ENCODE peak calls at places on chromosomes 4 and X, in seven cellular contexts. S is H1, L is H9, W is K562, O is neural progenitor cell, Q is mesenchymal stem cell, T is IMR-90. M is an unnamed sample.

GRCh38 chrX:154097003-154097596 is 417 bp downstream of the MECP2 start:
- DNase-seq in L (peak; percentile 49), O (peak; percentile 91), Q (peak; percentile 77), S (peak; percentile 67), T (peak; percentile 51), W (peak; percentile 94), M (peak; percentile 85)

GRCh38 chr4:40264497-40264896 is 67.7 kb downstream of the RHOH start:
- DNase-seq in Q (peak; percentile 79), W (no peak), O (no peak), S (no peak), T (peak; percentile 69), L (no peak), M (no peak)

GRCh38 chr4:152957437-152958185 is 21.5 kb downstream of the FHDC1 start:
- DNase-seq in Q (peak; percentile 44), S (no peak), L (no peak), O (no peak), W (peak; percentile 47), T (no peak), M (no peak)

GRCh38 chr4:107742196-107742595 is 22.2 kb upstream of the PAPSS1 start:
- DNase-seq in T (no peak), O (no peak), Q (no peak), L (no peak), W (no peak), S (no peak), M (no peak)

GRCh38 chr4:8010618-8011017 is 71.0 kb upstream of the AFAP1 start:
- DNase-seq in S (no peak), T (peak; percentile 57), L (no peak), O (peak; percentile 71), W (no peak), Q (peak; percentile 74), M (no peak)

GRCh38 chrX:155766321-155766720 is 114.8 kb upstream of the VAMP7 start:
- DNase-seq in T (no peak), W (no peak), Q (peak; percentile 0), O (no peak), S (no peak), L (no peak), M (no peak)

GRCh38 chr4:121485190-121485804 is 104.5 kb upstream of the QRFPR start:
- DNase-seq in L (no peak), W (no peak), S (no peak), O (no peak), Q (no peak), T (no peak), M (no peak)

GRCh38 chr4:97987019-97987648 is 156.1 kb downstream of the STPG2 start:
- DNase-seq in T (no peak), Q (peak; percentile 18), O (peak; percentile 8), L (no peak), W (no peak), S (no peak), M (peak; percentile 71)

GRCh38 chr4:14581741-14582140 is 420.5 kb upstream of the CPEB2 start:
- DNase-seq in W (no peak), T (no peak), L (no peak), S (no peak), Q (no peak), O (peak; percentile 76), M (no peak)

GRCh38 chr4:93776386-93777080 is 52.0 kb upstream of the ATOH1 start:
- DNase-seq in O (no peak), Q (no peak), L (no peak), S (no peak), T (peak; percentile 23), W (no peak), M (no peak)

GRCh38 chr4:1294891-1295290 is 5.2 kb downstream of the MAEA start:
- DNase-seq in Q (no peak), S (no peak), O (no peak), T (no peak), W (no peak), L (no peak), M (no peak)

GRCh38 chr4:140091305-140091704 is 62.7 kb downstream of the MAML3 start:
- DNase-seq in T (no peak), Q (peak; percentile 65), O (no peak), L (no peak), W (no peak), S (no peak), M (no peak)

GRCh38 chr4:74933562-74934015 is 673 bp downstream of the PARM1 start:
- DNase-seq in T (no peak), Q (peak; percentile 47), S (no peak), L (peak; percentile 43), O (peak; percentile 27), W (no peak), M (peak; percentile 71)

GRCh38 chr4:40613456-40613855 is 16.2 kb downstream of the RBM47 start:
- DNase-seq in W (no peak), S (no peak), L (no peak), T (peak; percentile 79), Q (peak; percentile 54), O (no peak), M (no peak)

GRCh38 chr4:87240341-87240740 is 19.9 kb upstream of the KLHL8 start:
- DNase-seq in L (no peak), Q (peak; percentile 55), S (no peak), O (no peak), W (no peak), T (no peak), M (no peak)

GRCh38 chr4:41204400-41204978 is 9.9 kb downstream of the APBB2 start:
- DNase-seq in W (no peak), L (no peak), T (peak; percentile 83), O (no peak), Q (peak; percentile 77), S (no peak), M (no peak)

GRCh38 chr4:2712261-2712842 is 43.8 kb downstream of the TNIP2 start:
- DNase-seq in T (no peak), O (peak; percentile 33), L (peak; percentile 64), W (no peak), Q (peak; percentile 20), S (no peak), M (no peak)

GRCh38 chrX:74492720-74493201 is 71.5 kb downstream of the SLC16A2 start:
- DNase-seq in T (no peak), Q (no peak), O (peak; percentile 65), L (peak; percentile 64), S (peak; percentile 66), W (no peak), M (peak; percentile 61)

GRCh38 chrX:150643271-150643670 is 49.9 kb upstream of the MTMR1 start:
- DNase-seq in O (no peak), T (peak; percentile 33), W (no peak), S (no peak), Q (peak; percentile 3), L (no peak), M (no peak)

GRCh38 chr4:158996669-158997074 is 106.2 kb upstream of the RAPGEF2 start:
- DNase-seq in T (peak; percentile 97), L (no peak), O (no peak), S (no peak), Q (peak; percentile 91), W (no peak), M (no peak)

GRCh38 chr4:75745192-75745591 is 20.8 kb downstream of the USO1 start:
- DNase-seq in L (no peak), O (no peak), T (peak; percentile 85), S (no peak), W (peak; percentile 15), Q (peak; percentile 79), M (no peak)

GRCh38 chr4:113012776-113013175 is 36.7 kb upstream of the ANK2 start:
- DNase-seq in L (no peak), T (no peak), O (no peak), Q (peak; percentile 61), S (no peak), W (no peak), M (no peak)

GRCh38 chr4:35725131-35725530 is 519.2 kb downstream of the ARAP2 start:
- DNase-seq in T (no peak), S (no peak), Q (no peak), O (peak; percentile 26), W (no peak), L (peak; percentile 31), M (no peak)

GRCh38 chr4:7890635-7891393 is 48.8 kb downstream of the AFAP1 start:
- DNase-seq in T (peak; percentile 92), S (no peak), L (no peak), W (no peak), Q (peak; percentile 64), O (no peak), M (no peak)

GRCh38 chr4:84796388-84796787 is 170.1 kb downstream of the WDFY3 start:
- DNase-seq in O (peak; percentile 8), T (no peak), W (peak; percentile 5), Q (no peak), L (no peak), S (no peak), M (no peak)

DNA sequence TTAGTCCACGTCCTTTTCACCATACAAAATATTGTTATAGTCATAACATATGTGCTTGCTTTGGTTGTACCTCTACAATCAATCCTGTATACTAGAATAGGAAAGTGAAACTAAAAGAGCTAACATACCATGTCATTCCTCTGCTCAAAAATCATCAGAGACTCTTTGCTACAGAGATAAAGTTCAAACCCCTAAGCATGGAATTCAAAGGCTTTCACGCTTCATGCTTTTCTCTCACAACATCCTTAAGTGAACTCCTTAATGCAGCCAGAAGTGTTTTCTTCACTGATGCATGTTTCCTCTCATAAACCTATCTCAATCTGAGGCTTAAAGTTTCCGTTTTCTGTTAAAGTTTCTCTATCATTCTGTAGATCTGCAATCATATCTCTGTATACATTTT is 744.6 kb upstream of the IGFBP7 start:
- DNase-seq in L (no peak), O (no peak), T (no peak), Q (peak; percentile 4), W (no peak), S (no peak), M (no peak)
- H3K4me2 ChIP-seq in L (no peak overlapping the region), O (no peak overlapping the region), T (no peak overlapping the region), Q (peak overlapping the region; percentile 2), W (no peak overlapping the region), S (no peak overlapping the region), M (no peak overlapping the region)

DNA sequence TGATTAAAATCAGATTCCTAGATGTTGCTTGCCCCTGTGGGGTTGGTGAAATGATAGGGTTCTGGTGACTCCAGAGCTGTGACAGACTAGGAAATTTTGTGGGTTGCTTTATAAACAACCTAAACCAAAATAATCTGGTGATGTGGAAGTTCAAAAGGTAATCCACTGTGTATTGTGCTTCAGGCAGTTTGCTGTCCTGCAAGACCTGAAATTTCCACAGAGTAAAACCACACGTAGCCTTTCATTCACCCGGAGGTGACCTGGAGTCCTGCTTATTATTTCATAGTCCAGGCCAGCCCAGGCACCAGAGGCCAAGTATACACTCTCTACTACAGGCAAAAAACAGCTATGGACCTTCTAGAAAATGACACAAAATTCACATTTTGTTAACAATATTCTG is 114.6 kb upstream of the CBR4 start:
- DNase-seq in L (no peak), S (no peak), Q (peak; percentile 44), O (no peak), T (peak; percentile 42), W (no peak), M (no peak)
- H3K4me2 ChIP-seq in L (no peak overlapping the region), S (no peak overlapping the region), Q (no peak overlapping the region), O (no peak overlapping the region), T (no peak overlapping the region), W (no peak overlapping the region), M (no peak overlapping the region)

DNA sequence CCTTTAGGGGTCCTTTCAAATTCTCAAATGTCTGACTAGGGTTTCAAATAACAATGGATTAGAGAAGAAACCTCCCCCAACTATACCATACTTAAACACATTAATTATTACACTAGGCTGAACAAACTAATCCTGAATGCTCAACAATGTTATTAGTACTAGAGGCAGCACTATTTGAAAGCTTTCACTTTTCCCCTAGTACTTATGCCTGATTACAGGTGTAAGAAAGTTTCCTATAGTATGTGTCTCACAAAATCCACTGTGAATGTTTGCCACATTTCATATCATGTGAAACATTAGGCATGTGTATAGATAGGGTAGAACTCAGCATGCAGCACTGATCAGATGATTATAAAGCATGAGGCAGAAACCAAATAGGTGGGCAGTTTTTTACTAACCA is 336.2 kb downstream of the ZNF674 start:
- DNase-seq in L (no peak), Q (no peak), W (no peak), S (no peak), T (no peak), O (no peak), M (no peak)
- H3K4me2 ChIP-seq in L (no peak overlapping the region), Q (no peak overlapping the region), W (no peak overlapping the region), S (no peak overlapping the region), T (no peak overlapping the region), O (no peak overlapping the region), M (no peak overlapping the region)

GRCh38 chrX:149512225-149512885 is 7.2 kb upstream of the IDS start:
- DNase-seq in O (peak; percentile 62), T (peak; percentile 38), W (peak; percentile 60), Q (peak; percentile 65), S (peak; percentile 60), L (peak; percentile 71), M (peak; percentile 89)
- H3K4me2 ChIP-seq in O (no peak overlapping the region), T (no peak overlapping the region), W (no peak overlapping the region), Q (no peak overlapping the region), S (no peak overlapping the region), L (no peak overlapping the region), M (no peak overlapping the region)

M was measured in Karpas-422.